ENCODE peak calls at places on chromosomes 2 and 18, in eight cellular contexts. One of them, this sample, is unnamed.

GRCh38 chr2:67733517-67733916 is 329.3 kb downstream of the C1D start:
- DNase-seq in AG09319: no peak
- DNase-seq in H54: peak; percentile 37
- DNase-seq in stimulated activated CD8-positive, alpha-beta memory T cell treated with anti-CD3 and anti-CD28 coated beads, Interleukin-12 subunit alpha, Interleukin-12 subunit beta, amount 100 ng/mL, for 4 hours: no peak
- DNase-seq in colonic mucosa: no peak
- DNase-seq in adrenal gland: peak; percentile 45
- DNase-seq in BJ: no peak
- DNase-seq in lower leg skin: no peak
- DNase-seq in this sample: peak; percentile 45

GRCh38 chr2:8622924-8623465 is 58.9 kb upstream of the ID2 start:
- DNase-seq in AG09319: no peak
- DNase-seq in H54: no peak
- DNase-seq in stimulated activated CD8-positive, alpha-beta memory T cell treated with anti-CD3 and anti-CD28 coated beads, Interleukin-12 subunit alpha, Interleukin-12 subunit beta, amount 100 ng/mL, for 4 hours: no peak
- DNase-seq in colonic mucosa: no peak
- DNase-seq in adrenal gland: no peak
- DNase-seq in BJ: no peak
- DNase-seq in lower leg skin: no peak
- DNase-seq in this sample: no peak

GRCh38 chr2:219576505-219577388 is 4.6 kb downstream of the INHA start:
- DNase-seq in AG09319: no peak
- DNase-seq in H54: no peak
- DNase-seq in stimulated activated CD8-positive, alpha-beta memory T cell treated with anti-CD3 and anti-CD28 coated beads, Interleukin-12 subunit alpha, Interleukin-12 subunit beta, amount 100 ng/mL, for 4 hours: no peak
- DNase-seq in colonic mucosa: no peak
- DNase-seq in adrenal gland: peak; percentile 54
- DNase-seq in BJ: no peak
- DNase-seq in lower leg skin: no peak
- DNase-seq in this sample: no peak

GRCh38 chr2:38145226-38145625 is 69.3 kb upstream of the CYP1B1 start:
- DNase-seq in AG09319: no peak
- DNase-seq in H54: no peak
- DNase-seq in stimulated activated CD8-positive, alpha-beta memory T cell treated with anti-CD3 and anti-CD28 coated beads, Interleukin-12 subunit alpha, Interleukin-12 subunit beta, amount 100 ng/mL, for 4 hours: no peak
- DNase-seq in colonic mucosa: no peak
- DNase-seq in adrenal gland: no peak
- DNase-seq in BJ: no peak
- DNase-seq in lower leg skin: no peak
- DNase-seq in this sample: no peak

GRCh38 chr2:73984922-73985317 is 210 bp downstream of the TET3 start:
- DNase-seq in AG09319: no peak
- DNase-seq in H54: no peak
- DNase-seq in stimulated activated CD8-positive, alpha-beta memory T cell treated with anti-CD3 and anti-CD28 coated beads, Interleukin-12 subunit alpha, Interleukin-12 subunit beta, amount 100 ng/mL, for 4 hours: no peak
- DNase-seq in colonic mucosa: peak; percentile 81
- DNase-seq in adrenal gland: peak; percentile 55
- DNase-seq in BJ: no peak
- DNase-seq in lower leg skin: peak; percentile 88
- DNase-seq in this sample: no peak

GRCh38 chr2:126703311-126703710 is 47.4 kb downstream of the GYPC start:
- DNase-seq in AG09319: no peak
- DNase-seq in H54: no peak
- DNase-seq in stimulated activated CD8-positive, alpha-beta memory T cell treated with anti-CD3 and anti-CD28 coated beads, Interleukin-12 subunit alpha, Interleukin-12 subunit beta, amount 100 ng/mL, for 4 hours: no peak
- DNase-seq in colonic mucosa: no peak
- DNase-seq in adrenal gland: no peak
- DNase-seq in BJ: no peak
- DNase-seq in lower leg skin: no peak
- DNase-seq in this sample: peak; percentile 18

GRCh38 chr2:18903750-18904149 is 314.4 kb upstream of the NT5C1B start:
- DNase-seq in AG09319: no peak
- DNase-seq in H54: no peak
- DNase-seq in stimulated activated CD8-positive, alpha-beta memory T cell treated with anti-CD3 and anti-CD28 coated beads, Interleukin-12 subunit alpha, Interleukin-12 subunit beta, amount 100 ng/mL, for 4 hours: no peak
- DNase-seq in colonic mucosa: no peak
- DNase-seq in adrenal gland: no peak
- DNase-seq in BJ: no peak
- DNase-seq in lower leg skin: no peak
- DNase-seq in this sample: no peak

GRCh38 chr2:6828299-6828584 is 37.5 kb downstream of the CMPK2 start:
- DNase-seq in AG09319: peak; percentile 23
- DNase-seq in H54: no peak
- DNase-seq in stimulated activated CD8-positive, alpha-beta memory T cell treated with anti-CD3 and anti-CD28 coated beads, Interleukin-12 subunit alpha, Interleukin-12 subunit beta, amount 100 ng/mL, for 4 hours: no peak
- DNase-seq in colonic mucosa: no peak
- DNase-seq in adrenal gland: no peak
- DNase-seq in BJ: peak; percentile 26
- DNase-seq in lower leg skin: no peak
- DNase-seq in this sample: no peak

GRCh38 chr2:219206442-219207253 is at the start of gene ZFAND2B:
- DNase-seq in AG09319: peak; percentile 77
- DNase-seq in H54: peak; percentile 94
- DNase-seq in stimulated activated CD8-positive, alpha-beta memory T cell treated with anti-CD3 and anti-CD28 coated beads, Interleukin-12 subunit alpha, Interleukin-12 subunit beta, amount 100 ng/mL, for 4 hours: peak; percentile 94
- DNase-seq in colonic mucosa: peak; percentile 97
- DNase-seq in adrenal gland: peak; percentile 96
- DNase-seq in BJ: peak; percentile 55
- DNase-seq in lower leg skin: peak; percentile 99
- DNase-seq in this sample: peak; percentile 94

GRCh38 chr2:42925742-42926437 is 133.5 kb upstream of the HAAO start:
- DNase-seq in AG09319: no peak
- DNase-seq in H54: no peak
- DNase-seq in stimulated activated CD8-positive, alpha-beta memory T cell treated with anti-CD3 and anti-CD28 coated beads, Interleukin-12 subunit alpha, Interleukin-12 subunit beta, amount 100 ng/mL, for 4 hours: no peak
- DNase-seq in colonic mucosa: peak; percentile 55
- DNase-seq in adrenal gland: no peak
- DNase-seq in BJ: no peak
- DNase-seq in lower leg skin: no peak
- DNase-seq in this sample: no peak

GRCh38 chr18:49258938-49259337 is 201.5 kb downstream of the DYM start:
- DNase-seq in AG09319: no peak
- DNase-seq in H54: no peak
- DNase-seq in stimulated activated CD8-positive, alpha-beta memory T cell treated with anti-CD3 and anti-CD28 coated beads, Interleukin-12 subunit alpha, Interleukin-12 subunit beta, amount 100 ng/mL, for 4 hours: no peak
- DNase-seq in colonic mucosa: no peak
- DNase-seq in adrenal gland: no peak
- DNase-seq in BJ: no peak
- DNase-seq in lower leg skin: no peak
- DNase-seq in this sample: no peak

GRCh38 chr18:74456017-74456408 is 1.1 kb downstream of the DIPK1C start:
- DNase-seq in AG09319: no peak
- DNase-seq in H54: no peak
- DNase-seq in stimulated activated CD8-positive, alpha-beta memory T cell treated with anti-CD3 and anti-CD28 coated beads, Interleukin-12 subunit alpha, Interleukin-12 subunit beta, amount 100 ng/mL, for 4 hours: no peak
- DNase-seq in colonic mucosa: no peak
- DNase-seq in adrenal gland: no peak
- DNase-seq in BJ: no peak
- DNase-seq in lower leg skin: no peak
- DNase-seq in this sample: no peak

GRCh38 chr2:200763422-200763821 is 48.3 kb upstream of the BZW1 start:
- DNase-seq in AG09319: no peak
- DNase-seq in H54: no peak
- DNase-seq in stimulated activated CD8-positive, alpha-beta memory T cell treated with anti-CD3 and anti-CD28 coated beads, Interleukin-12 subunit alpha, Interleukin-12 subunit beta, amount 100 ng/mL, for 4 hours: no peak
- DNase-seq in colonic mucosa: no peak
- DNase-seq in adrenal gland: no peak
- DNase-seq in BJ: no peak
- DNase-seq in lower leg skin: no peak
- DNase-seq in this sample: no peak

GRCh38 chr2:237998530-237998929 is 31.7 kb downstream of the UBE2F start:
- DNase-seq in AG09319: no peak
- DNase-seq in H54: no peak
- DNase-seq in stimulated activated CD8-positive, alpha-beta memory T cell treated with anti-CD3 and anti-CD28 coated beads, Interleukin-12 subunit alpha, Interleukin-12 subunit beta, amount 100 ng/mL, for 4 hours: no peak
- DNase-seq in colonic mucosa: no peak
- DNase-seq in adrenal gland: peak; percentile 62
- DNase-seq in BJ: no peak
- DNase-seq in lower leg skin: no peak
- DNase-seq in this sample: peak; percentile 50

GRCh38 chr18:27954226-27954625 is 222.7 kb downstream of the CDH2 start:
- DNase-seq in AG09319: peak; percentile 11
- DNase-seq in H54: no peak
- DNase-seq in stimulated activated CD8-positive, alpha-beta memory T cell treated with anti-CD3 and anti-CD28 coated beads, Interleukin-12 subunit alpha, Interleukin-12 subunit beta, amount 100 ng/mL, for 4 hours: no peak
- DNase-seq in colonic mucosa: no peak
- DNase-seq in adrenal gland: no peak
- DNase-seq in BJ: no peak
- DNase-seq in lower leg skin: no peak
- DNase-seq in this sample: no peak

GRCh38 chr2:208065476-208065875 is 40.1 kb upstream of the PLEKHM3 start:
- DNase-seq in AG09319: no peak
- DNase-seq in H54: no peak
- DNase-seq in stimulated activated CD8-positive, alpha-beta memory T cell treated with anti-CD3 and anti-CD28 coated beads, Interleukin-12 subunit alpha, Interleukin-12 subunit beta, amount 100 ng/mL, for 4 hours: no peak
- DNase-seq in colonic mucosa: no peak
- DNase-seq in adrenal gland: no peak
- DNase-seq in BJ: no peak
- DNase-seq in lower leg skin: no peak
- DNase-seq in this sample: no peak

GRCh38 chr2:74585406-74586182 is 31.1 kb downstream of the DOK1 start:
- DNase-seq in AG09319: no peak
- DNase-seq in H54: no peak
- DNase-seq in stimulated activated CD8-positive, alpha-beta memory T cell treated with anti-CD3 and anti-CD28 coated beads, Interleukin-12 subunit alpha, Interleukin-12 subunit beta, amount 100 ng/mL, for 4 hours: no peak
- DNase-seq in colonic mucosa: no peak
- DNase-seq in adrenal gland: peak; percentile 32
- DNase-seq in BJ: no peak
- DNase-seq in lower leg skin: no peak
- DNase-seq in this sample: no peak

GRCh38 chr2:42021490-42021889 is 26.3 kb upstream of the PKDCC start:
- DNase-seq in AG09319: no peak
- DNase-seq in H54: no peak
- DNase-seq in stimulated activated CD8-positive, alpha-beta memory T cell treated with anti-CD3 and anti-CD28 coated beads, Interleukin-12 subunit alpha, Interleukin-12 subunit beta, amount 100 ng/mL, for 4 hours: no peak
- DNase-seq in colonic mucosa: no peak
- DNase-seq in adrenal gland: peak; percentile 96
- DNase-seq in BJ: peak; percentile 9
- DNase-seq in lower leg skin: no peak
- DNase-seq in this sample: no peak

GRCh38 chr2:106138904-106139574 is 55.1 kb downstream of the UXS1 start:
- DNase-seq in AG09319: no peak
- DNase-seq in H54: no peak
- DNase-seq in stimulated activated CD8-positive, alpha-beta memory T cell treated with anti-CD3 and anti-CD28 coated beads, Interleukin-12 subunit alpha, Interleukin-12 subunit beta, amount 100 ng/mL, for 4 hours: no peak
- DNase-seq in colonic mucosa: no peak
- DNase-seq in adrenal gland: no peak
- DNase-seq in BJ: no peak
- DNase-seq in lower leg skin: no peak
- DNase-seq in this sample: no peak

GRCh38 chr2:96819101-96819875 is 3.2 kb downstream of the CNNM3 start:
- DNase-seq in AG09319: no peak
- DNase-seq in H54: no peak
- DNase-seq in stimulated activated CD8-positive, alpha-beta memory T cell treated with anti-CD3 and anti-CD28 coated beads, Interleukin-12 subunit alpha, Interleukin-12 subunit beta, amount 100 ng/mL, for 4 hours: no peak
- DNase-seq in colonic mucosa: peak; percentile 89
- DNase-seq in adrenal gland: no peak
- DNase-seq in BJ: no peak
- DNase-seq in lower leg skin: no peak
- DNase-seq in this sample: no peak

GRCh38 chr2:6877402-6878305 is at the start of gene RSAD2:
- DNase-seq in AG09319: no peak
- DNase-seq in H54: no peak
- DNase-seq in stimulated activated CD8-positive, alpha-beta memory T cell treated with anti-CD3 and anti-CD28 coated beads, Interleukin-12 subunit alpha, Interleukin-12 subunit beta, amount 100 ng/mL, for 4 hours: peak; percentile 6
- DNase-seq in colonic mucosa: peak; percentile 33
- DNase-seq in adrenal gland: peak; percentile 53
- DNase-seq in BJ: no peak
- DNase-seq in lower leg skin: no peak
- DNase-seq in this sample: no peak

GRCh38 chr2:105403785-105404698 is 5.2 kb upstream of the FHL2 start:
- DNase-seq in AG09319: no peak
- DNase-seq in H54: peak; percentile 82
- DNase-seq in stimulated activated CD8-positive, alpha-beta memory T cell treated with anti-CD3 and anti-CD28 coated beads, Interleukin-12 subunit alpha, Interleukin-12 subunit beta, amount 100 ng/mL, for 4 hours: no peak
- DNase-seq in colonic mucosa: peak; percentile 71
- DNase-seq in adrenal gland: peak; percentile 62
- DNase-seq in BJ: peak; percentile 89
- DNase-seq in lower leg skin: peak; percentile 81
- DNase-seq in this sample: peak; percentile 94

GRCh38 chr2:53131416-53131815 is 636.2 kb upstream of the CHAC2 start:
- DNase-seq in AG09319: no peak
- DNase-seq in H54: no peak
- DNase-seq in stimulated activated CD8-positive, alpha-beta memory T cell treated with anti-CD3 and anti-CD28 coated beads, Interleukin-12 subunit alpha, Interleukin-12 subunit beta, amount 100 ng/mL, for 4 hours: no peak
- DNase-seq in colonic mucosa: no peak
- DNase-seq in adrenal gland: no peak
- DNase-seq in BJ: no peak
- DNase-seq in lower leg skin: no peak
- DNase-seq in this sample: no peak

GRCh38 chr2:234694244-234695013 is 197.5 kb upstream of the ARL4C start:
- DNase-seq in AG09319: peak; percentile 19
- DNase-seq in H54: peak; percentile 55
- DNase-seq in stimulated activated CD8-positive, alpha-beta memory T cell treated with anti-CD3 and anti-CD28 coated beads, Interleukin-12 subunit alpha, Interleukin-12 subunit beta, amount 100 ng/mL, for 4 hours: no peak
- DNase-seq in colonic mucosa: peak; percentile 68
- DNase-seq in adrenal gland: peak; percentile 40
- DNase-seq in BJ: no peak
- DNase-seq in lower leg skin: peak; percentile 14
- DNase-seq in this sample: no peak

GRCh38 chr18:6161549-6161948 is 253.2 kb downstream of the L3MBTL4 start:
- DNase-seq in AG09319: no peak
- DNase-seq in H54: no peak
- DNase-seq in stimulated activated CD8-positive, alpha-beta memory T cell treated with anti-CD3 and anti-CD28 coated beads, Interleukin-12 subunit alpha, Interleukin-12 subunit beta, amount 100 ng/mL, for 4 hours: no peak
- DNase-seq in colonic mucosa: no peak
- DNase-seq in adrenal gland: no peak
- DNase-seq in BJ: no peak
- DNase-seq in lower leg skin: no peak
- DNase-seq in this sample: no peak

GRCh38 chr18:74589021-74589420 is 8.6 kb upstream of the ZNF407 start:
- DNase-seq in AG09319: no peak
- DNase-seq in H54: no peak
- DNase-seq in stimulated activated CD8-positive, alpha-beta memory T cell treated with anti-CD3 and anti-CD28 coated beads, Interleukin-12 subunit alpha, Interleukin-12 subunit beta, amount 100 ng/mL, for 4 hours: no peak
- DNase-seq in colonic mucosa: no peak
- DNase-seq in adrenal gland: peak; percentile 13
- DNase-seq in BJ: no peak
- DNase-seq in lower leg skin: no peak
- DNase-seq in this sample: no peak

GRCh38 chr2:206160124-206160806 is 570 bp downstream of the EEF1B2 start:
- DNase-seq in AG09319: no peak
- DNase-seq in H54: peak; percentile 30
- DNase-seq in stimulated activated CD8-positive, alpha-beta memory T cell treated with anti-CD3 and anti-CD28 coated beads, Interleukin-12 subunit alpha, Interleukin-12 subunit beta, amount 100 ng/mL, for 4 hours: no peak
- DNase-seq in colonic mucosa: no peak
- DNase-seq in adrenal gland: peak; percentile 72
- DNase-seq in BJ: no peak
- DNase-seq in lower leg skin: no peak
- DNase-seq in this sample: no peak

GRCh38 chr2:55054476-55054875 is 4.2 kb upstream of the RTN4 start:
- DNase-seq in AG09319: no peak
- DNase-seq in H54: no peak
- DNase-seq in stimulated activated CD8-positive, alpha-beta memory T cell treated with anti-CD3 and anti-CD28 coated beads, Interleukin-12 subunit alpha, Interleukin-12 subunit beta, amount 100 ng/mL, for 4 hours: no peak
- DNase-seq in colonic mucosa: no peak
- DNase-seq in adrenal gland: no peak
- DNase-seq in BJ: no peak
- DNase-seq in lower leg skin: no peak
- DNase-seq in this sample: no peak

GRCh38 chr2:240351826-240352426 is 83.5 kb upstream of the GPC1 start:
- DNase-seq in AG09319: no peak
- DNase-seq in H54: no peak
- DNase-seq in stimulated activated CD8-positive, alpha-beta memory T cell treated with anti-CD3 and anti-CD28 coated beads, Interleukin-12 subunit alpha, Interleukin-12 subunit beta, amount 100 ng/mL, for 4 hours: no peak
- DNase-seq in colonic mucosa: no peak
- DNase-seq in adrenal gland: no peak
- DNase-seq in BJ: no peak
- DNase-seq in lower leg skin: no peak
- DNase-seq in this sample: no peak

GRCh38 chr2:43158259-43158880 is 68.0 kb downstream of the ZFP36L2 start:
- DNase-seq in AG09319: no peak
- DNase-seq in H54: peak; percentile 83
- DNase-seq in stimulated activated CD8-positive, alpha-beta memory T cell treated with anti-CD3 and anti-CD28 coated beads, Interleukin-12 subunit alpha, Interleukin-12 subunit beta, amount 100 ng/mL, for 4 hours: no peak
- DNase-seq in colonic mucosa: peak; percentile 83
- DNase-seq in adrenal gland: peak; percentile 78
- DNase-seq in BJ: peak; percentile 20
- DNase-seq in lower leg skin: peak; percentile 96
- DNase-seq in this sample: no peak

GRCh38 chr18:35756506-35757117 is 175.1 kb downstream of the GALNT1 start:
- DNase-seq in AG09319: peak; percentile 16
- DNase-seq in H54: peak; percentile 30
- DNase-seq in stimulated activated CD8-positive, alpha-beta memory T cell treated with anti-CD3 and anti-CD28 coated beads, Interleukin-12 subunit alpha, Interleukin-12 subunit beta, amount 100 ng/mL, for 4 hours: no peak
- DNase-seq in colonic mucosa: peak; percentile 55
- DNase-seq in adrenal gland: peak; percentile 61
- DNase-seq in BJ: no peak
- DNase-seq in lower leg skin: peak; percentile 84
- DNase-seq in this sample: peak; percentile 30

GRCh38 chr2:160169401-160169918 is 30.6 kb downstream of the ITGB6 start:
- DNase-seq in AG09319: no peak
- DNase-seq in H54: no peak
- DNase-seq in stimulated activated CD8-positive, alpha-beta memory T cell treated with anti-CD3 and anti-CD28 coated beads, Interleukin-12 subunit alpha, Interleukin-12 subunit beta, amount 100 ng/mL, for 4 hours: no peak
- DNase-seq in colonic mucosa: no peak
- DNase-seq in adrenal gland: no peak
- DNase-seq in BJ: no peak
- DNase-seq in lower leg skin: no peak
- DNase-seq in this sample: no peak

GRCh38 chr2:222982010-222982908 is 69.7 kb upstream of the KCNE4 start:
- DNase-seq in AG09319: peak; percentile 85
- DNase-seq in H54: no peak
- DNase-seq in stimulated activated CD8-positive, alpha-beta memory T cell treated with anti-CD3 and anti-CD28 coated beads, Interleukin-12 subunit alpha, Interleukin-12 subunit beta, amount 100 ng/mL, for 4 hours: no peak
- DNase-seq in colonic mucosa: peak; percentile 28
- DNase-seq in adrenal gland: peak; percentile 48
- DNase-seq in BJ: no peak
- DNase-seq in lower leg skin: no peak
- DNase-seq in this sample: peak; percentile 32

GRCh38 chr2:220275454-220275853 is 648.0 kb downstream of the SLC4A3 start:
- DNase-seq in AG09319: no peak
- DNase-seq in H54: peak; percentile 13
- DNase-seq in stimulated activated CD8-positive, alpha-beta memory T cell treated with anti-CD3 and anti-CD28 coated beads, Interleukin-12 subunit alpha, Interleukin-12 subunit beta, amount 100 ng/mL, for 4 hours: no peak
- DNase-seq in colonic mucosa: no peak
- DNase-seq in adrenal gland: no peak
- DNase-seq in BJ: no peak
- DNase-seq in lower leg skin: no peak
- DNase-seq in this sample: no peak

This sample was measured in SJSA1.